ENCODE peak calls at places on chromosomes 16 and 17, in eight cellular contexts. L, R, O, Y, P, J, V and F are unnamed samples.

GRCh38 chr17:78458739-78459335 is 80.4 kb downstream of the PGS1 start:
- DNase-seq in L (no peak), R (no peak), O (no peak), Y (no peak), P (no peak), J (no peak), V (no peak), F (no peak)

GRCh38 chr17:29566473-29567361 is at the start of gene ABHD15:
- DNase-seq in L (peak), R (peak), O (peak), Y (peak), P (peak), J (no peak), V (no peak), F (peak)

GRCh38 chr17:79645022-79645776 is 34.3 kb upstream of the RBFOX3 start:
- DNase-seq in L (no peak), R (no peak), O (no peak), Y (no peak), P (no peak), J (no peak), V (no peak), F (no peak)

GRCh38 chr16:2776500-2777139 is 460 bp downstream of the ELOB start:
- DNase-seq in L (no peak), R (no peak), O (no peak), Y (no peak), P (no peak), J (no peak), V (no peak), F (no peak)

GRCh38 chr17:75685508-75685907 is 18.4 kb downstream of the SAP30BP start:
- DNase-seq in L (no peak), R (no peak), O (no peak), Y (no peak), P (no peak), J (no peak), V (no peak), F (no peak)

GRCh38 chr17:79870540-79870939 is 31.3 kb upstream of the CBX4 start:
- DNase-seq in L (no peak), R (no peak), O (no peak), Y (no peak), P (no peak), J (no peak), V (no peak), F (no peak)

GRCh38 chr16:68790130-68790761 is 53.1 kb upstream of the TANGO6 start:
- DNase-seq in L (peak), R (no peak), O (no peak), Y (peak), P (peak), J (no peak), V (peak), F (peak)

GRCh38 chr17:27471321-27472269 is 15.3 kb downstream of the KSR1 start:
- DNase-seq in L (peak), R (no peak), O (no peak), Y (no peak), P (no peak), J (no peak), V (no peak), F (no peak)

GRCh38 chr17:61316633-61317032 is 83.0 kb upstream of the TBX2 start:
- DNase-seq in L (no peak), R (no peak), O (no peak), Y (no peak), P (no peak), J (no peak), V (no peak), F (no peak)

GRCh38 chr16:59527206-59527997 is 793.3 kb upstream of the GOT2 start:
- DNase-seq in L (peak), R (no peak), O (no peak), Y (no peak), P (no peak), J (no peak), V (peak), F (peak)

GRCh38 chr17:15490634-15491261 is 23.3 kb upstream of the CDRT4 start:
- DNase-seq in L (peak), R (peak), O (peak), Y (no peak), P (peak), J (no peak), V (peak), F (peak)

GRCh38 chr17:41322264-41322902 is 6.9 kb upstream of the KRTAP17-1 start:
- DNase-seq in L (peak), R (no peak), O (no peak), Y (peak), P (peak), J (no peak), V (peak), F (peak)

GRCh38 chr16:20612551-20613470 is 36.6 kb upstream of the ACSM2B start:
- DNase-seq in L (no peak), R (no peak), O (peak), Y (no peak), P (no peak), J (no peak), V (no peak), F (no peak)

GRCh38 chr17:82817947-82818346 is 21.9 kb downstream of the ZNF750 start:
- DNase-seq in L (peak), R (no peak), O (no peak), Y (no peak), P (peak), J (no peak), V (no peak), F (no peak)

GRCh38 chr16:54148974-54149373 is 137.6 kb downstream of the IRX3 start:
- DNase-seq in L (no peak), R (no peak), O (no peak), Y (no peak), P (no peak), J (no peak), V (no peak), F (no peak)

GRCh38 chr17:45719335-45720071 is 64.6 kb upstream of the CRHR1 start:
- DNase-seq in L (peak), R (peak), O (no peak), Y (peak), P (peak), J (no peak), V (peak), F (peak)

GRCh38 chr16:4936991-4937781 is at the start of gene PPL:
- DNase-seq in L (no peak), R (no peak), O (peak), Y (peak), P (no peak), J (no peak), V (no peak), F (no peak)

GRCh38 chr16:30829130-30830071 is 42.4 kb upstream of the ZNF629 start:
- DNase-seq in L (no peak), R (no peak), O (no peak), Y (no peak), P (no peak), J (no peak), V (no peak), F (no peak)

GRCh38 chr16:57422026-57422944 is 17.7 kb downstream of the CCL17 start:
- DNase-seq in L (peak), R (peak), O (peak), Y (peak), P (peak), J (no peak), V (no peak), F (peak)

GRCh38 chr17:41738801-41739112 is 4.3 kb upstream of the HAP1 start:
- DNase-seq in L (no peak), R (no peak), O (no peak), Y (no peak), P (no peak), J (no peak), V (no peak), F (no peak)

GRCh38 chr17:54948380-54948779 is 20.1 kb downstream of the COX11 start:
- DNase-seq in L (peak), R (no peak), O (no peak), Y (no peak), P (peak), J (no peak), V (peak), F (peak)

GRCh38 chr16:49458656-49459445 is 85.2 kb downstream of the C16orf78 start:
- DNase-seq in L (no peak), R (no peak), O (no peak), Y (no peak), P (no peak), J (no peak), V (no peak), F (no peak)

GRCh38 chr17:82121660-82122629 is 23.9 kb upstream of the FASN start:
- DNase-seq in L (no peak), R (no peak), O (no peak), Y (no peak), P (no peak), J (no peak), V (no peak), F (no peak)

GRCh38 chr16:2191446-2191706 is 5.0 kb downstream of the CASKIN1 start:
- DNase-seq in L (no peak), R (no peak), O (no peak), Y (no peak), P (no peak), J (no peak), V (no peak), F (no peak)

DNA sequence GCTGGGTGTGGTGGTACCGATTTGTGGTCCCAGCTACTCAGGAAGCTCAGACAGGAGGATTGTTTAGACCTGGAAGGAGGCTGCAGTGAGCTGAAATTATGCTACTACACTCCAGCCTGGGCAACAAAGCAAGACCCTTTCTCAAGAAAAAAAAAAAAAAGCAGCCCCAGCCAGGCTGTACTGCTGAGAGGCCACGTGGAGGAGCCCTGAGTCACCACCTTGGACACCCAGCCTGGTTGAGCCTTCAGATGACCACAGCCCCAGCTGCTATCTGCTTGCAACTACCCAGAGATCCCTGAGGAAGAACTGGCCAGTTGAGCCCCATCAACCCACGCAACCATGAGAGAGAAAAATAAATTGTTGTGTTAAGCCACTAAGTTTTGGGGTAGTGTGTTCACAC is 23.6 kb upstream of the GPRC5C start:
- DNase-seq in L (no peak), R (no peak), O (no peak), Y (no peak), P (no peak), J (no peak), V (no peak), F (peak)
- TF ChIP-seq CTCF in L (no peak), R (no peak), O (no peak), Y (no peak), P (no peak), J (no peak), V (no peak), F (peak)

GRCh38 chr16:15490123-15490711 is 55.8 kb downstream of the BMERB1 start:
- DNase-seq in L (no peak), R (no peak), O (no peak), Y (no peak), P (no peak), J (no peak), V (no peak), F (no peak)
- H3K4me3 ChIP-seq in L (no peak), R (no peak), O (peak), Y (no peak), P (no peak), J (no peak), V (no peak), F (no peak)

DNA sequence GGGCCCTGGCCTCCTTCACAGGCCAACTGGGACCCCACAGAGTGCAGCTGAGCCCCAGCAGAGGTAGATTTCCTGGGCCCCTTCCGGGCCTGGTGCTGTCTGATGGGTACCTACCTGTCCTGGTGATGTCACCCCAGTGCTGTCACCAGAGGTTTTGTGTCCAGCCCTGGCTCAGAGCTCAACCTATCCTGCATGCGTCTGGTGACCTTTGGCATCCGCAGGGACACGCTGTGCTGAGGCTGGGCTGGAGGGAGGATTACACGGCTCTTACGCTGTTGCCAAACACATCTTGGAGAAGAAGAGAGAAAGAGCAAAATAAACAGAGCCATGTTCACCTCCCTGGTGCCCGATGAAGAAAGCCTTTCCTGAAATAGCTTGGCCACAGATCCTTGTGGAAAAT is 70.6 kb upstream of the MED9 start:
- DNase-seq in L (no peak), R (no peak), O (peak), Y (no peak), P (no peak), J (no peak), V (no peak), F (no peak)
- TF ChIP-seq CTCF in L (no peak), R (no peak), O (no peak), Y (no peak), P (no peak), J (no peak), V (no peak), F (no peak)

GRCh38 chr17:31295489-31295871 is 1.6 kb downstream of the OMG start:
- DNase-seq in L (no peak), R (no peak), O (no peak), Y (no peak), P (no peak), J (no peak), V (no peak), F (no peak)

GRCh38 chr17:31294231-31294630 is 2.8 kb downstream of the OMG start:
- DNase-seq in L (no peak), R (no peak), O (no peak), Y (no peak), P (no peak), J (no peak), V (no peak), F (no peak)

GRCh38 chr17:31294839-31295488 is 2.1 kb downstream of the OMG start:
- DNase-seq in L (no peak), R (no peak), O (no peak), Y (no peak), P (no peak), J (no peak), V (no peak), F (peak)

GRCh38 chr17:31297090-31297489 is at the start of gene OMG:
- DNase-seq in L (no peak), R (no peak), O (no peak), Y (no peak), P (no peak), J (no peak), V (no peak), F (no peak)

GRCh38 chr17:31296156-31296555 is 883 bp downstream of the OMG start:
- DNase-seq in L (no peak), R (no peak), O (no peak), Y (no peak), P (no peak), J (no peak), V (no peak), F (no peak)
- H3K4me3 ChIP-seq in L (no peak), R (no peak), O (no peak), Y (no peak), P (no peak), J (no peak), V (no peak), F (no peak)